ENCODE peak calls at places on chromosomes 13 and 19, in nine cellular contexts. Z is pancreas, Q is left lung, D is left ventricle myocardium inferior, C is heart left ventricle, O is psoas muscle, B is adipocyte, T is upper lobe of left lung, Y is SK-N-SH. W is an unnamed sample. For H3K9me3, the result is how much of the 10 kb centered on the place peaks cover.

GRCh38 chr19:18046066-18046718 is 38.2 kb downstream of the ARRDC2 start:
- DNase-seq in Z (no peak), Q (no peak), D (no peak), C (no peak), O (peak), B (peak), T (no peak), Y (no peak), W (no peak)

GRCh38 chr13:22357132-22357531 is 686.3 kb downstream of the FGF9 start:
- DNase-seq in Z (no peak), Q (no peak), D (no peak), C (peak), O (no peak), B (no peak), T (no peak), Y (no peak), W (no peak)

GRCh38 chr13:108795841-108796240 is 166.4 kb downstream of the MYO16 start:
- DNase-seq in Z (no peak), Q (no peak), D (no peak), C (no peak), O (no peak), B (no peak), T (no peak), Y (no peak), W (no peak)

GRCh38 chr13:47119568-47120080 is 222.8 kb upstream of the HTR2A start:
- DNase-seq in Z (no peak), Q (no peak), D (no peak), C (no peak), O (no peak), B (no peak), T (no peak), Y (no peak), W (no peak)

GRCh38 chr13:29573190-29573589 is 22.3 kb downstream of the SLC7A1 start:
- DNase-seq in Z (no peak), Q (peak), D (no peak), C (no peak), O (no peak), B (no peak), T (no peak), Y (no peak), W (no peak)

GRCh38 chr13:76164290-76164689 is 528.2 kb downstream of the LMO7 start:
- DNase-seq in Z (no peak), Q (no peak), D (no peak), C (no peak), O (no peak), B (no peak), T (no peak), Y (no peak), W (no peak)

GRCh38 chr13:27619093-27619705 is 1.1 kb downstream of the LNX2 start:
- DNase-seq in Z (no peak), Q (no peak), D (no peak), C (no peak), O (no peak), B (peak), T (no peak), Y (no peak), W (no peak)

GRCh38 chr19:18478545-18479311 is 40.8 kb upstream of the ISYNA1 start:
- DNase-seq in Z (no peak), Q (peak), D (peak), C (peak), O (peak), B (peak), T (no peak), Y (peak), W (no peak)

GRCh38 chr19:49764341-49764740 is 1.2 kb upstream of the TSKS start:
- DNase-seq in Z (no peak), Q (no peak), D (no peak), C (no peak), O (no peak), B (no peak), T (no peak), Y (no peak), W (no peak)

GRCh38 chr13:94886191-94886590 is 173.8 kb upstream of the SOX21 start:
- DNase-seq in Z (no peak), Q (no peak), D (no peak), C (no peak), O (no peak), B (peak), T (no peak), Y (no peak), W (no peak)

GRCh38 chr19:48539503-48540096 is 12.4 kb upstream of the SULT2B1 start:
- DNase-seq in Z (no peak), Q (no peak), D (no peak), C (peak), O (no peak), B (peak), T (no peak), Y (peak), W (no peak)

GRCh38 chr13:43042410-43042921 is 19.1 kb downstream of the DNAJC15 start:
- DNase-seq in Z (no peak), Q (no peak), D (no peak), C (no peak), O (no peak), B (no peak), T (no peak), Y (no peak), W (no peak)

GRCh38 chr13:79988573-79988972 is 352.4 kb downstream of the SPRY2 start:
- DNase-seq in Z (no peak), Q (no peak), D (no peak), C (no peak), O (no peak), B (peak), T (no peak), Y (no peak), W (no peak)

GRCh38 chr13:62525652-62526051 is 1110.0 kb upstream of the PCDH20 start:
- DNase-seq in Z (no peak), Q (no peak), D (no peak), C (no peak), O (no peak), B (no peak), T (no peak), Y (no peak), W (no peak)

GRCh38 chr19:48715681-48716171 is 3.8 kb downstream of the MAMSTR start:
- DNase-seq in Z (no peak), Q (no peak), D (no peak), C (peak), O (no peak), B (peak), T (peak), Y (no peak), W (no peak)

GRCh38 chr19:45677351-45678230 is 9.6 kb downstream of the GIPR start:
- DNase-seq in Z (peak), Q (peak), D (peak), C (peak), O (peak), B (peak), T (peak), Y (peak), W (peak)

GRCh38 chr19:7004313-7004931 is 16.8 kb downstream of the MBD3L2B start:
- DNase-seq in Z (no peak), Q (no peak), D (no peak), C (no peak), O (no peak), B (peak), T (no peak), Y (no peak), W (no peak)

GRCh38 chr13:82092312-82092711 is 1751.4 kb upstream of the SPRY2 start:
- DNase-seq in Z (no peak), Q (no peak), D (no peak), C (no peak), O (no peak), B (no peak), T (no peak), Y (no peak), W (no peak)

GRCh38 chr13:67619346-67619745 is 389.2 kb upstream of the PCDH9 start:
- DNase-seq in Z (no peak), Q (no peak), D (no peak), C (no peak), O (no peak), B (peak), T (no peak), Y (no peak), W (no peak)

GRCh38 chr13:26561636-26562537 is 4.4 kb downstream of the WASF3 start:
- DNase-seq in Z (no peak), Q (peak), D (no peak), C (no peak), O (no peak), B (peak), T (no peak), Y (peak), W (no peak)

GRCh38 chr13:39862891-39863290 is 207.4 kb downstream of the COG6 start:
- DNase-seq in Z (no peak), Q (no peak), D (no peak), C (no peak), O (no peak), B (no peak), T (no peak), Y (no peak), W (no peak)

GRCh38 chr13:40194204-40194806 is 472.1 kb downstream of the FOXO1 start:
- DNase-seq in Z (no peak), Q (no peak), D (no peak), C (peak), O (no peak), B (no peak), T (no peak), Y (no peak), W (no peak)

GRCh38 chr19:51983361-51983760 is 3.3 kb downstream of the ZNF350 start:
- DNase-seq in Z (no peak), Q (no peak), D (no peak), C (no peak), O (no peak), B (no peak), T (no peak), Y (no peak), W (no peak)

DNA sequence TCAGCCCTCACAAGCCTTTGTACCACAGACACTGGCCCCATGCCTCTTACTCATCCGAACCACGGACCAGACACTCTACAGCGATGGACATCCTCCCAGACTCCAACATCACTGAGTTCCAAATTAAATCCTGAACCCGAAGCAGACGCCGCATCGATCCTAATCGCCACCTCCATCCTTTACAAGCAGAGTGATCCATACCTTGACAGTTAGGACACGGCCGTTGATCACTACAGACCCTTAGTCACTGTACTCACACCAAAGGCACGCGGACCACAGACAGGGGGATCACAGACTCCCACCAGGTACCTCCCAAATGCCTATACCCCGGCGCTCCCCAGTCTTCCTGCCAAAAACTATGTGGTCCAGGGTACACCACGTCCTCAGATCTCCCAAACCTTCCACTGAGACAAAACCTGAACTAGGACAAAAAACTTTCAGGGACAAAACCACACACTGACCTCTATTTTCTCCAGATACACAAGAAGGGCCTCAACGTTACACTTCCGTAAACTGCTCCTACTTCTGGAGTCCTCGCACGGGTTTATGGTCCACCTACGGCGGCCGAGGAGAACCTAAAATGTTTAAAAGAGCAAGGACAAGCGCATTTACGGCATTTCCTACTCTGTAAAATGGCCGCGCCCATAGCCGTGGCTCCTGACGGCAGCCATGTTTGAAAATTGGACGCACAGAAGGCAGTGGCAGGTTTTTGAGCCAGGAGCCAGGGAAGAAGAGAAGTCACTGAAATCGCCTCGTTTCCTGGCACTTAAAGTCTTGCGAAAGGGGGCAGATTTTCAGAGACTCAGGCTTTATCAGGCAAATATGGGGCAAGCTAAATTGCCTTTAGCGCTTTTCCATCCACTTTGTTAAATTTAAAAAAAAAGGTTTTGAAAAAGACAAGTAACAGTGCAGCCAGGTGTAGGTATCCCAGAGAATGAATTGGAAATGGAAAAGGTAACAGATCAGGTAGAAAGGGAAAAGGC is at the start of gene ZNF350:
- DNase-seq in Z (peak), Q (peak), D (peak), C (peak), O (peak), B (peak), T (peak), Y (peak), W (peak)
- H3K9me3 ChIP-seq in Z (under half), Q (half or more), D (half or more), C (half or more), O (half or more), B (under half), T (half or more), Y (under half), W (under half)

GRCh38 chr13:105598551-105598950 is 936.9 kb downstream of the EFNB2 start:
- DNase-seq in Z (no peak), Q (no peak), D (no peak), C (no peak), O (no peak), B (peak), T (no peak), Y (no peak), W (no peak)

GRCh38 chr13:105603283-105603682 is 932.2 kb downstream of the EFNB2 start:
- DNase-seq in Z (no peak), Q (no peak), D (no peak), C (no peak), O (no peak), B (no peak), T (no peak), Y (peak), W (no peak)

GRCh38 chr13:105597573-105597972 is 937.9 kb downstream of the EFNB2 start:
- DNase-seq in Z (no peak), Q (no peak), D (no peak), C (no peak), O (no peak), B (no peak), T (no peak), Y (no peak), W (no peak)

DNA sequence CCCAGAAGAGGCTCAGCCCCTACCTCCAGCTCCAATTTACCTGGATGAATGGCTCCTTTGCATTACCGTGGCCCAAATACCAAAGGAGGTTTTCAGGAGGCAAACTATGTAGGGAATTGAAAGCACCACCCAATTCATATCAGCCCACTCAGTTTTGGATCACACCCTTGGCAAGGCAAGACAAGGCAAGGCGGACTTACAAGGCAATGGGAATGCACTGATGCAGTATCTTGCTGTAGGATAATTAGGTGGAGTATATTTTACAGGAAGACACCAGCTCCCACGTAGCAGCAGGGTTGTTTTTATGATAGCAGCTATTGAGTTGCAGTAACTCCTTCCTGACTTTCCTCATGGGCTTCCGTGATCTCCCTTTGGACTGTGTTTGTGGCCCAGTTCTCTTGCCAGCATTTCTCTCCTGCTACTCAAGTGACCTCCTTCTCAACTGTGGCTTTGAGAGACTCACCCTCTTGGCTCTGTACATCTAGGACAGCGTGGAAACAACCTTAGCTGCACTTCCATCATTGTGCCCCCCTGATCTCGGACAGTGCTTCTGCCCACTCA is 935.9 kb downstream of the EFNB2 start:
- DNase-seq in Z (no peak), Q (no peak), D (no peak), C (no peak), O (no peak), B (no peak), T (no peak), Y (no peak), W (no peak)
- H3K9me3 ChIP-seq in Z (under half), Q (under half), D (under half), C (under half), O (under half), B (under half), T (under half), Y (under half), W (under half)

GRCh38 chr19:22438011-22438410 is 15.9 kb upstream of the ZNF98 start:
- DNase-seq in Z (no peak), Q (no peak), D (no peak), C (no peak), O (no peak), B (no peak), T (no peak), Y (no peak), W (no peak)
- H3K9me3 ChIP-seq in Z (under half), Q (half or more), D (half or more), C (half or more), O (under half), B (under half), T (under half), Y (under half), W (under half)

DNA sequence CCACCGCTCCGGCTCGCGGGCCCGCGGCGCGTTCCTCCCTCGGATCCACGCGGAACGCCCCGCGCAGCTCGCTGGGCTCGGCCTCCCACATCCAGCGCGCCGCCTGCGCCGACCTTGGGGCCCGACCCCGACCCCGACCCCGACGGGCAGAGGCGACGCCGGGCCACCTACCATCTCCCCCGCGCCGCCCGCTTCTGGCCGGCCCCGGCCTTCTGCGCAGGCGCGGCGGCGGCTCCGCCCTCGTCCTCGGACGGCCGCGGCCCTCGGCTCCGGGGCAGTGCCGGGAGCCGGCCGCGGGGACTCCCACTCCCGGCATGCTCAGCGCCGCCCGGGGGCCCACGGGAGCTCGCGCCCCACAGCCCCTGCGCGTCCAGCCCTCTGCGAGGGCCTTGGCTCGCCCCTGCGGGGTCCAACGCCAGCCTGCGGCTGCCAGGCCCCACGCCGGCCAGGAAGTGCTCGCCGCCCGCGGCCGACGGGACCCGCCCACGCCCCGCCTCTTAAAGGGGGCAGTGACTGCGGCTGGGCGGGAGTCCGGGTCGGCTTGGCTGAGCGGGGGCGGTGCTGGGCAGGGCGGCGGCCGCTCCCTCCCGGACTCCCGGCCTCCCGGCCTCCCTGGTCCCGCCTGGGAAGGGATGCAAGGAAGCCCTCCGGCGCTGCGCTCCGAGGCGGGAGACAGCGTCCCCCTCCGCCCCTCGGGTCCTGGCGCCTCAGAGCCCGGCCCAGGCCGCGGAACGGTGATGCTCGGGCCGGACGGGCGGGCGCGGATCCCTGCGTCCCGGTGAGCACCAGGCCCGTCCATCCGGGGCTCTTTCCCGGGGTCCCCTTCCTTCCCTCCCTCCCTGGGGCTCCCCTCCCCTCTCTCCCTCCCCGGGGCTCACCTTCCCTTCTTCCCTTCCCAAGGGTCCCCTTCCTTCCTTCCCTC is at the start of gene DCUN1D2:
- DNase-seq in Z (peak), Q (peak), D (peak), C (peak), O (peak), B (peak), T (peak), Y (peak), W (peak)
- H3K9me3 ChIP-seq in Z (under half), Q (under half), D (under half), C (under half), O (under half), B (under half), T (under half), Y (under half), W (under half)

W was measured in T-helper 17 cell.